ENCODE peak calls at places on chromosomes 16 and 17, in four cellular contexts. One of them, this sample, is unnamed.

GRCh38 chr17:71938340-71939010 is 182.3 kb upstream of the SOX9 start:
- DNase-seq in H7: no peak
- DNase-seq in thoracic aorta: no peak
- DNase-seq in endothelial cell: no peak
- DNase-seq in this sample: no peak

GRCh38 chr16:46927273-46927672 is 43.1 kb downstream of the GPT2 start:
- DNase-seq in H7: no peak
- DNase-seq in thoracic aorta: no peak
- DNase-seq in endothelial cell: no peak
- DNase-seq in this sample: no peak

GRCh38 chr17:49469831-49470568 is 25.1 kb upstream of the NGFR start:
- DNase-seq in H7: peak; percentile 95
- DNase-seq in thoracic aorta: no peak
- DNase-seq in endothelial cell: no peak
- DNase-seq in this sample: no peak

GRCh38 chr16:8739989-8740704 is 57.3 kb downstream of the TMEM186 start:
- DNase-seq in H7: no peak
- DNase-seq in thoracic aorta: no peak
- DNase-seq in endothelial cell: no peak
- DNase-seq in this sample: no peak

GRCh38 chr17:82527893-82528292 is 8.4 kb downstream of the FOXK2 start:
- DNase-seq in H7: no peak
- DNase-seq in thoracic aorta: no peak
- DNase-seq in endothelial cell: no peak
- DNase-seq in this sample: no peak

GRCh38 chr16:66097746-66098145 is 268.7 kb upstream of the CDH5 start:
- DNase-seq in H7: no peak
- DNase-seq in thoracic aorta: no peak
- DNase-seq in endothelial cell: no peak
- DNase-seq in this sample: no peak

GRCh38 chr16:29757950-29758466 is 12.2 kb upstream of the C16orf54 start:
- DNase-seq in H7: no peak
- DNase-seq in thoracic aorta: no peak
- DNase-seq in endothelial cell: no peak
- DNase-seq in this sample: no peak

GRCh38 chr16:28298511-28298878 is 6.2 kb downstream of the SBK1 start:
- DNase-seq in H7: peak; percentile 90
- DNase-seq in thoracic aorta: no peak
- DNase-seq in endothelial cell: no peak
- DNase-seq in this sample: no peak

GRCh38 chr16:4089811-4090293 is 26.4 kb downstream of the ADCY9 start:
- DNase-seq in H7: peak; percentile 60
- DNase-seq in thoracic aorta: no peak
- DNase-seq in endothelial cell: no peak
- DNase-seq in this sample: no peak

GRCh38 chr17:14209215-14209614 is 27.4 kb downstream of the CDRT15 start:
- DNase-seq in H7: no peak
- DNase-seq in thoracic aorta: no peak
- DNase-seq in endothelial cell: no peak
- DNase-seq in this sample: no peak

GRCh38 chr16:85673529-85674417 is 15.0 kb downstream of the GINS2 start:
- DNase-seq in H7: peak; percentile 31
- DNase-seq in thoracic aorta: no peak
- DNase-seq in endothelial cell: no peak
- DNase-seq in this sample: no peak

GRCh38 chr17:80006339-80006720 is 29.3 kb downstream of the TBC1D16 start:
- DNase-seq in H7: peak; percentile 65
- DNase-seq in thoracic aorta: no peak
- DNase-seq in endothelial cell: no peak
- DNase-seq in this sample: no peak

GRCh38 chr16:88719933-88720296 is 13.6 kb downstream of the CTU2 start:
- DNase-seq in H7: no peak
- DNase-seq in thoracic aorta: no peak
- DNase-seq in endothelial cell: no peak
- DNase-seq in this sample: no peak

GRCh38 chr16:79261461-79261860 is 339.1 kb downstream of the MAF start:
- DNase-seq in H7: peak; percentile 75
- DNase-seq in thoracic aorta: no peak
- DNase-seq in endothelial cell: peak; percentile 68
- DNase-seq in this sample: no peak

GRCh38 chr16:64253525-64253924 is 868.3 kb downstream of the CDH11 start:
- DNase-seq in H7: no peak
- DNase-seq in thoracic aorta: no peak
- DNase-seq in endothelial cell: no peak
- DNase-seq in this sample: no peak

GRCh38 chr17:57174591-57174990 is 81.7 kb upstream of the MSI2 start:
- DNase-seq in H7: no peak
- DNase-seq in thoracic aorta: no peak
- DNase-seq in endothelial cell: no peak
- DNase-seq in this sample: peak; percentile 37

GRCh38 chr17:73348018-73348823 is 36.4 kb upstream of the CDC42EP4 start:
- DNase-seq in H7: peak; percentile 87
- DNase-seq in thoracic aorta: no peak
- DNase-seq in endothelial cell: no peak
- DNase-seq in this sample: no peak

GRCh38 chr17:41965694-41966375 is 760 bp upstream of the CNP start:
- DNase-seq in H7: peak; percentile 91
- DNase-seq in thoracic aorta: no peak
- DNase-seq in endothelial cell: peak; percentile 29
- DNase-seq in this sample: no peak

GRCh38 chr16:2769675-2770056 is 7.4 kb downstream of the ELOB start:
- DNase-seq in H7: no peak
- DNase-seq in thoracic aorta: no peak
- DNase-seq in endothelial cell: no peak
- DNase-seq in this sample: no peak

GRCh38 chr16:88276591-88276990 is 106.2 kb upstream of the ZNF469 start:
- DNase-seq in H7: no peak
- DNase-seq in thoracic aorta: no peak
- DNase-seq in endothelial cell: no peak
- DNase-seq in this sample: no peak

GRCh38 chr17:55722742-55723487 is at the start of gene TMEM100:
- DNase-seq in H7: no peak
- DNase-seq in thoracic aorta: no peak
- DNase-seq in endothelial cell: no peak
- DNase-seq in this sample: no peak

GRCh38 chr17:58314706-58315015 is 13.9 kb downstream of the TSPOAP1 start:
- DNase-seq in H7: peak; percentile 11
- DNase-seq in thoracic aorta: no peak
- DNase-seq in endothelial cell: peak; percentile 1
- DNase-seq in this sample: no peak

GRCh38 chr17:52147431-52147830 is 11.1 kb downstream of the CA10 start:
- DNase-seq in H7: no peak
- DNase-seq in thoracic aorta: no peak
- DNase-seq in endothelial cell: no peak
- DNase-seq in this sample: no peak

GRCh38 chr16:55539488-55539887 is 27.0 kb upstream of the CAPNS2 start:
- DNase-seq in H7: no peak
- DNase-seq in thoracic aorta: no peak
- DNase-seq in endothelial cell: no peak
- DNase-seq in this sample: no peak

GRCh38 chr17:55434721-55435120 is 13.1 kb upstream of the MMD start:
- DNase-seq in H7: no peak
- DNase-seq in thoracic aorta: no peak
- DNase-seq in endothelial cell: no peak
- DNase-seq in this sample: no peak

GRCh38 chr17:8393470-8394231 is 4.0 kb downstream of the RNF222 start:
- DNase-seq in H7: no peak
- DNase-seq in thoracic aorta: no peak
- DNase-seq in endothelial cell: no peak
- DNase-seq in this sample: no peak

GRCh38 chr16:25256821-25257503 is 683 bp downstream of the ZKSCAN2 start:
- DNase-seq in H7: peak; percentile 44
- DNase-seq in thoracic aorta: no peak
- DNase-seq in endothelial cell: peak; percentile 40
- DNase-seq in this sample: no peak

GRCh38 chr16:759110-759910 is 1.2 kb upstream of the MSLN start:
- DNase-seq in H7: no peak
- DNase-seq in thoracic aorta: no peak
- DNase-seq in endothelial cell: no peak
- DNase-seq in this sample: no peak

GRCh38 chr16:19346335-19346922 is 60.9 kb downstream of the CLEC19A start:
- DNase-seq in H7: no peak
- DNase-seq in thoracic aorta: no peak
- DNase-seq in endothelial cell: no peak
- DNase-seq in this sample: no peak

GRCh38 chr17:37744961-37745800 is at the start of gene HNF1B:
- DNase-seq in H7: peak; percentile 87
- DNase-seq in thoracic aorta: no peak
- DNase-seq in endothelial cell: no peak
- DNase-seq in this sample: peak; percentile 30

GRCh38 chr16:84484579-84485254 is 19.7 kb downstream of the MEAK7 start:
- DNase-seq in H7: peak; percentile 86
- DNase-seq in thoracic aorta: no peak
- DNase-seq in endothelial cell: peak; percentile 58
- DNase-seq in this sample: no peak